ENCODE peak calls at places on chromosomes 16 and 17, in four cellular contexts. One of them, this sample, is unnamed.

GRCh38 chr17:60170835-60171752 is 21.3 kb downstream of the CA4 start:
- DNase-seq in astrocyte: no peak
- DNase-seq in RWPE2: no peak
- DNase-seq in osteoblast: no peak
- DNase-seq in this sample: no peak

GRCh38 chr16:48617711-48618148 is 7.8 kb upstream of the N4BP1 start:
- DNase-seq in RWPE2: no peak
- DNase-seq in osteoblast: peak; percentile 57
- DNase-seq in astrocyte: peak; percentile 74
- DNase-seq in this sample: no peak

GRCh38 chr17:50539762-50540440 is 7.1 kb upstream of the SPATA20 start:
- DNase-seq in astrocyte: no peak
- DNase-seq in osteoblast: peak; percentile 73
- DNase-seq in RWPE2: peak; percentile 94
- DNase-seq in this sample: no peak

GRCh38 chr17:38656959-38657823 is 17.6 kb downstream of the EPOP start:
- DNase-seq in osteoblast: no peak
- DNase-seq in astrocyte: no peak
- DNase-seq in RWPE2: no peak
- DNase-seq in this sample: peak; percentile 13

GRCh38 chr17:71327376-71328059 is 793.3 kb upstream of the SOX9 start:
- DNase-seq in osteoblast: peak; percentile 78
- DNase-seq in RWPE2: no peak
- DNase-seq in astrocyte: peak; percentile 69
- DNase-seq in this sample: no peak

GRCh38 chr17:14745122-14745521 is 444.2 kb downstream of the HS3ST3B1 start:
- DNase-seq in astrocyte: no peak
- DNase-seq in RWPE2: no peak
- DNase-seq in osteoblast: no peak
- DNase-seq in this sample: no peak

GRCh38 chr17:49132699-49133364 is at the start of gene B4GALNT2:
- DNase-seq in astrocyte: no peak
- DNase-seq in osteoblast: peak; percentile 90
- DNase-seq in RWPE2: peak; percentile 68
- DNase-seq in this sample: no peak

GRCh38 chr17:82228842-82229685 is at the start of gene SLC16A3:
- DNase-seq in RWPE2: no peak
- DNase-seq in astrocyte: peak; percentile 48
- DNase-seq in osteoblast: peak; percentile 99
- DNase-seq in this sample: peak; percentile 76

GRCh38 chr16:21083729-21084268 is 66.8 kb downstream of the DNAH3 start:
- DNase-seq in astrocyte: peak; percentile 27
- DNase-seq in osteoblast: peak; percentile 84
- DNase-seq in RWPE2: no peak
- DNase-seq in this sample: peak; percentile 72

GRCh38 chr17:2183346-2183745 is 120.2 kb downstream of the SMG6 start:
- DNase-seq in RWPE2: no peak
- DNase-seq in astrocyte: no peak
- DNase-seq in osteoblast: no peak
- DNase-seq in this sample: no peak

GRCh38 chr17:2179615-2180295 is 123.8 kb downstream of the SMG6 start:
- DNase-seq in astrocyte: peak; percentile 95
- DNase-seq in RWPE2: no peak
- DNase-seq in osteoblast: no peak
- DNase-seq in this sample: peak; percentile 91

GRCh38 chr17:2180768-2181167 is 122.8 kb downstream of the SMG6 start:
- DNase-seq in osteoblast: no peak
- DNase-seq in astrocyte: no peak
- DNase-seq in RWPE2: no peak
- DNase-seq in this sample: no peak

GRCh38 chr17:2178798-2179505 is 124.0 kb downstream of the HIC1 start:
- DNase-seq in RWPE2: no peak
- DNase-seq in astrocyte: no peak
- DNase-seq in osteoblast: no peak
- DNase-seq in this sample: peak; percentile 76

DNA sequence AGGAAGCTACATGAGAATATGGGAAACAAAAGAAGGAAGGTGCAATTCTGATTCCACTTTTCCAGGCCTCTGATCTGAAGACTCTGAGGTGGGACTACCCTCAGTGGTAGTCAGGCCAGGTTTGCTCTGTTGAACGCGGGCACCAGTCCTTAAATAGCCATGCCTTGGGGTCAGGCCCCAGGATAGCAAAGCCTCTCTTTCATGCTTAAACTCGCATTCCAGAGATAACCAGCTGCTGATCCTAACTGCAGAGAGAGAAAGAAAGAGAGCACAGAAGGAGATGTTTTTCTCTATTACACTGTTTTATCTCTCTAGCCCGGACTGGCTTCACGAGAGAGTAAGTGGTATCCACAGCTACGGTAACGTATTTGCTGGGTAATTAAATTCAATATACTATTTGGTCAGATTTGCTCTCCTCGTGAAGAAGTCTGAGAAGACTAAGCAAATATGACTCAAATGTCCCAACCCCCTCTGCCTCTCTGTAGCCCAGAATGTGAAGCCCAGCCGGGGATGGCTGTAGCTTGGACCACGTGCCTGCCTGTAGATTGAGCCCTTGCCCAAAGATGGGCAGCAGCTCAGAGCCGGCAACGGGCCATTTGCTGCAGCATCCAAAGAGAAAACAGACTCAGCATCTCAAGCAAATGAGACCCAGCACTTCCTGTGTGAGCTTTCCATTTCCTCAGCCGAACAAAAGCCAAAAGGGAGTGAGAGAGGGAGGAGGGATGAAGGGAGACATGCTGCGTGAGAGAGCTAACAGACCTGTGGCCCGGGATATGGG is 122.2 kb downstream of the SMG6 start:
- DNase-seq in astrocyte: peak; percentile 96
- DNase-seq in osteoblast: peak; percentile 88
- DNase-seq in RWPE2: no peak
- DNase-seq in this sample: peak; percentile 72
- H3K4me1 ChIP-seq in astrocyte: peaks cover 57% of the 10 kb centered on the region
- H3K4me1 ChIP-seq in osteoblast: peaks cover 60% of the 10 kb centered on the region
- H3K4me1 ChIP-seq in RWPE2: peaks cover 33% of the 10 kb centered on the region
- H3K4me1 ChIP-seq in this sample: peaks cover 67% of the 10 kb centered on the region

DNA sequence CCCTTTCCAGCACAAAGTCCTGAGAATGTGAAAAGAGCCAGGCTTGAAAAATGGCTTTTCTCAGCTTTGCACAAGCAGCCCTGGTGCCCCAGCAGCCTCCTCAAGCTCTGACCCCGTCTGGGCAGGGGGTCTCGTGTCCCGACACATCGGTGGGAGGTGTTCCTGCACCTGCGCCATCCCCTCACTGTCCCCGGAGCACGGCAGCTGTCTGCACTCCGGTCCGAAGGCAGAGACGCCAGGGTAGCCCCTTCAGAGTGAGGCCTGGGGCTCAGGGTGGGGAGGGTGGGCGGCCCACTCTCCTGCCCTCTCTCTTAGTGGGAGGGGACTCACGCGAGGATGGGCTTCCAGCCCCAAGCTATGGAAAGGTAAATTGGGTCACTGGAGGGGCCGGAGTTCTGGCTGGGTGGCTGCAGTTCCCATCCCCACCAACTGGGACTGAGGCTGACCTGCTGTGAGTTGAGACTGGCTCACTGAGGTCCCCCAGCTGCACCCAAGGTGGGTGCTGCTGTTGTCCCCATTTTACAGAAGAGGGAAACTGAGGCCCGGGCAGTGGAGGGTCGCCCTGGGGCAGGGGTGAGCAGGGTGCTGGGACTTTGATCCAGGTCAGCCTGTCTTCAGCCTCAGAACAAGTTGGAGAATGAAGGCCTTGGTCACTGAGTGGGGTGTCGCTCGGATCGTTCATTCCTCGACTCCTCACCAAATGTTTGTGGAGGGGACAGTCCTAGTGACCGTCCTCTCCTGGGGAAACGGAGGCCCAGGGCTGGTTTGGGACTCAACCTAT is 2.3 kb upstream of the BAIAP3 start:
- DNase-seq in astrocyte: no peak
- DNase-seq in RWPE2: no peak
- DNase-seq in osteoblast: no peak
- DNase-seq in this sample: no peak
- H3K27ac ChIP-seq in astrocyte: no peak overlapping the region
- H3K27ac ChIP-seq in RWPE2: no peak overlapping the region
- H3K27ac ChIP-seq in osteoblast: no peak overlapping the region
- H3K27ac ChIP-seq in this sample: no peak overlapping the region

DNA sequence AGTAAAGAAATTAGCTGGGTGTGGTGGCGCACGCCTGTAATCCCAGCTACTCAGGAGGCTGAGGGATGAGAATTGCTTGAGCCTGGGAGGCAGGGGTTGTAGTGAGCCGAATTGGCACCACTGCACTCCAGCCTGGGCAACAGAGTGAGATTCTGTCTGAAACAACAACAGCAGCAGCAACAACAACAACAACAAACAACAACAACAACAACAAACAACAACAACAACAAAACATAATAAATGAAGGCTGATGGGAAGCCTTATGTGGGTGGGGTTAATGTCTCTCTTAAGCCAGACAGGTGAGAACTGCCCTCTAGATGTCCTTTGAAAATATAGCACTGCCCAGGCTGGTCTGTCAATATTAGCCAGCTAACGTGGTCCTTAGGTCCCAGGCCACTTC is 107.3 kb downstream of the MSI2 start:
- DNase-seq in astrocyte: no peak
- DNase-seq in RWPE2: no peak
- DNase-seq in osteoblast: no peak
- DNase-seq in this sample: no peak
- H3K4me1 ChIP-seq in astrocyte: peaks cover 9% of the 10 kb centered on the region
- H3K4me1 ChIP-seq in RWPE2: peaks cover 8% of the 10 kb centered on the region
- H3K4me1 ChIP-seq in osteoblast: no peaks in the 10 kb centered on the region
- H3K4me1 ChIP-seq in this sample: no peaks in the 10 kb centered on the region

GRCh38 chr17:382644-383533 is 30.3 kb upstream of the RPH3AL start:
- DNase-seq in RWPE2: no peak
- DNase-seq in astrocyte: peak; percentile 39
- DNase-seq in osteoblast: peak; percentile 77
- DNase-seq in this sample: no peak

GRCh38 chr17:378068-378467 is 25.5 kb upstream of the RPH3AL start:
- DNase-seq in astrocyte: no peak
- DNase-seq in osteoblast: peak; percentile 19
- DNase-seq in RWPE2: peak; percentile 11
- DNase-seq in this sample: no peak

GRCh38 chr17:376936-377863 is 24.6 kb upstream of the RPH3AL start:
- DNase-seq in RWPE2: peak; percentile 9
- DNase-seq in astrocyte: no peak
- DNase-seq in osteoblast: peak; percentile 39
- DNase-seq in this sample: no peak

GRCh38 chr17:381941-382643 is 29.5 kb upstream of the RPH3AL start:
- DNase-seq in RWPE2: no peak
- DNase-seq in osteoblast: peak; percentile 70
- DNase-seq in astrocyte: no peak
- DNase-seq in this sample: no peak

DNA sequence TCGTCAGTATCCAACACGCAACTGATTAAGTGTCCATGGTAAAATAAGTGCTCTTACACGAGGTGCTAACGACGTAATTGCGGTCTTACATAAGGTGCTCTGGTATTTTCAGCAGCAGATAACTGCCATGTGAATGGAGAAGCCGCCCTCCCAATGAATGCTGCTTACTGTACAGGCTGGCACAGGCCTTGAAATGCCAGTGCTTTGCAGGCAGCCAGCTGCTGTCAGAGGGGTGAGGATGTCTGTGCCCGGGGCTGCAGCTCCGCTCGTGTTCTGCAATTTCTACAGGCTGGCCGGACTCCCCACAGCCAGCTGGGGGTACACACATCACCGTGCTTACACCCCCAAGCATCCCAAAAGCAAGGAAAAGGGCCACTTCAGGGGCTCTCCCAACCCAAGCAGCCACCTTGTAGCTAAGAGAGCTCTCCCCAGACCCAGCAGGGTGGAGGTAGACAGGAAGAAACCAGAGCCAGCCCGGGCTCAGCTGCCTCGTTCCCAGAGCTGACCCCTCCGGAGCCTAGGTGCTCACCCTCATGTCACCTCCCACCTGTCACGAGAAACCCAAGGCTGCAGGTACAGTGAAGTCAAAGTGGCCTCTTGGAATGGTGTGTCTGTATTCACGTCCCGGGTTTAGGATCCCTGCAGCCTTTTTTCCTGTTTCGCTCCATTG is 27.1 kb upstream of the RPH3AL start:
- DNase-seq in osteoblast: peak; percentile 58
- DNase-seq in RWPE2: peak; percentile 21
- DNase-seq in astrocyte: no peak
- DNase-seq in this sample: peak; percentile 58
- H3K27ac ChIP-seq in osteoblast: no peak overlapping the region
- H3K27ac ChIP-seq in RWPE2: no peak overlapping the region
- H3K27ac ChIP-seq in astrocyte: no peak overlapping the region
- H3K27ac ChIP-seq in this sample: no peak overlapping the region

GRCh38 chr17:79755591-79755990 is 22.4 kb upstream of the CBX2 start:
- DNase-seq in RWPE2: no peak
- DNase-seq in osteoblast: no peak
- DNase-seq in astrocyte: no peak
- DNase-seq in this sample: no peak

GRCh38 chr17:79760197-79760906 is 17.6 kb upstream of the CBX2 start:
- DNase-seq in osteoblast: peak; percentile 14
- DNase-seq in astrocyte: no peak
- DNase-seq in RWPE2: no peak
- DNase-seq in this sample: no peak

GRCh38 chr17:79754359-79754758 is 23.6 kb upstream of the CBX2 start:
- DNase-seq in osteoblast: peak; percentile 43
- DNase-seq in astrocyte: no peak
- DNase-seq in RWPE2: no peak
- DNase-seq in this sample: no peak

GRCh38 chr17:79758260-79758659 is 19.7 kb upstream of the CBX2 start:
- DNase-seq in astrocyte: no peak
- DNase-seq in osteoblast: no peak
- DNase-seq in RWPE2: no peak
- DNase-seq in this sample: no peak

GRCh38 chr17:79757140-79757745 is 20.7 kb upstream of the CBX2 start:
- DNase-seq in RWPE2: no peak
- DNase-seq in osteoblast: peak; percentile 43
- DNase-seq in astrocyte: no peak
- DNase-seq in this sample: no peak
- H3K4me1 ChIP-seq in RWPE2: no peaks in the 10 kb centered on the region
- H3K4me1 ChIP-seq in osteoblast: no peaks in the 10 kb centered on the region
- H3K4me1 ChIP-seq in astrocyte: no peaks in the 10 kb centered on the region
- H3K4me1 ChIP-seq in this sample: no peaks in the 10 kb centered on the region

DNA sequence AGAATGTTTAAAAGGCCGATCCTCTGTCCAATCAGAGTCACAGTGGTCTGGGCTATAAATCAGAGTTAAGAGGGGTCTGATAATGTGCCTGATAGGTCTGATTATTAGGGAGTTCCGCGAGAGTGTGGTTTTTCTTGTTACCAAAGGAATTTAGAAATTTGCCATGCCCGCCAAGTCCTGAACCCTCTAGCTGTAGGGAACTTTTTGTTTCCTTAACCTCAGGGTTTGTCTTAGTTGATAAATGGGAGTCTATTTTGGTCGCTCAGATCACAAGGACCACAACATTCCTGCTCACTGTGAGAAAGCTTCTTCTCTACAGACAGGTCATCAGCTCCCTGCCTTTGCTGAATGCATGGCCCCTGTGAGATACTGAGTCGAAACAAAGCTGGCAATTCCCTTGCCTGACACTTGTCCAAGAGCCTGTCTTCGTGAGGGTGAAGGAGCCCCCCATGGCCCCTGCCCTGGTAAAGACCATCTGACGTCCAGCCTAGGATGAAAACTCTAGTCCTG is 497.8 kb downstream of the HS3ST4 start:
- DNase-seq in RWPE2: no peak
- DNase-seq in osteoblast: no peak
- DNase-seq in astrocyte: no peak
- DNase-seq in this sample: no peak
- H3K27ac ChIP-seq in RWPE2: no peak overlapping the region
- H3K27ac ChIP-seq in osteoblast: no peak overlapping the region
- H3K27ac ChIP-seq in astrocyte: no peak overlapping the region
- H3K27ac ChIP-seq in this sample: no peak overlapping the region

This sample was measured in tibial artery.